ENCODE peak calls at places on chromosomes 12 and 14, in four cellular contexts. S is K562, I is GM12878, T is HepG2. N is an unnamed sample.
A peak's percentile ranks its signal among the peaks of the same experiment; 100 is the strongest.

GRCh38 chr14:60634153-60634552 is 15.1 kb downstream of the SIX1 start:
- DNase-seq in S (no peak), T (no peak), I (no peak), N (no peak)

GRCh38 chr12:27870939-27871338 is 90.9 kb upstream of the MANSC4 start:
- DNase-seq in T (no peak), S (no peak), I (no peak), N (no peak)

GRCh38 chr14:91503000-91503504 is 7.1 kb downstream of the PPP4R3A start:
- DNase-seq in S (no peak), T (no peak), I (no peak), N (no peak)

GRCh38 chr14:24275524-24276139 is 4.2 kb upstream of the RABGGTA start:
- DNase-seq in S (peak; percentile 28), T (peak; percentile 47), I (no peak), N (peak; percentile 57)

GRCh38 chr14:102171173-102172020 is 31.7 kb downstream of the WDR20 start:
- DNase-seq in T (no peak), S (no peak), I (no peak), N (no peak)

GRCh38 chr14:95483843-95484165 is 32.6 kb downstream of the SYNE3 start:
- DNase-seq in S (no peak), I (no peak), T (no peak), N (no peak)

GRCh38 chr12:7130791-7131501 is 775 bp downstream of the CLSTN3 start:
- DNase-seq in S (peak; percentile 35), T (no peak), I (no peak), N (peak; percentile 76)

GRCh38 chr12:90280564-90281058 is 572.0 kb upstream of the ATP2B1 start:
- DNase-seq in T (no peak), S (no peak), I (peak; percentile 52), N (no peak)

GRCh38 chr14:101916816-101917412 is 47.5 kb upstream of the DYNC1H1 start:
- DNase-seq in T (no peak), I (no peak), S (no peak), N (no peak)

GRCh38 chr12:21073822-21074460 is 57.1 kb upstream of the SLCO1B1 start:
- DNase-seq in T (no peak), S (no peak), I (no peak), N (no peak)

GRCh38 chr14:92939699-92940098 is 16.7 kb downstream of the CHGA start:
- DNase-seq in I (no peak), S (no peak), T (no peak), N (no peak)

GRCh38 chr12:2432856-2433255 is 361.9 kb upstream of the FKBP4 start:
- DNase-seq in T (no peak), I (no peak), S (no peak), N (no peak)

GRCh38 chr12:2431810-2432209 is 363.0 kb upstream of the FKBP4 start:
- DNase-seq in T (no peak), I (no peak), S (no peak), N (no peak)

DNA sequence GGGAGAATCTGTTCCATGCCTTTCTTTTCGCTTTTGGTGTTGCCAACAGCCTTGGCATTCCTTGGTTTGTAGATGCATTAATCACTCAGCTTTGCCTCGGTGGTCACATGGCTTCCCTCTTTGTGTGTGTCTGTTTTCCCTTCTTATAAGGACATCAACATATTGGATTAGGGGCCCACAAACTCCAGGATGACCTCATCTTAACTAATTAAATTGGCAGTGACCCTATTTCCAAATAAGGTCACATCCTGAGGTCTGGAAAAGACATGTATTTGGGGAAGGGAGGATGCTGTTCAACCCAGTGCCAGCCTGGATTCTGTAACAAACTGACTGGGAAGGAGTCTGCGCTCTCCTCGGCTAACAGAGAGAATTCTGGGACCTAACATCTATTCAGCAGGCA is 365.7 kb upstream of the FKBP4 start:
- DNase-seq in S (no peak), I (no peak), T (no peak), N (no peak)
- TF ChIP-seq ESRRA in S (no peak), I (no peak), T (no peak), N (no peak)

GRCh38 chr12:104351023-104351983 is 47.8 kb downstream of the EID3 start:
- DNase-seq in T (no peak), I (no peak), S (no peak), N (no peak)

GRCh38 chr12:104348283-104348993 is 44.9 kb downstream of the EID3 start:
- DNase-seq in T (no peak), S (no peak), I (no peak), N (no peak)

GRCh38 chr12:104348994-104349494 is 45.5 kb downstream of the EID3 start:
- DNase-seq in T (no peak), I (no peak), S (no peak), N (no peak)

GRCh38 chr12:104352106-104352713 is 48.7 kb downstream of the EID3 start:
- DNase-seq in S (no peak), T (no peak), I (no peak), N (no peak)

GRCh38 chr12:104350211-104350908 is 46.8 kb downstream of the EID3 start:
- DNase-seq in S (no peak), T (no peak), I (no peak), N (no peak)
- TF ChIP-seq SP1 in S (no peak), T (no peak), I (no peak), N (no peak)

DNA sequence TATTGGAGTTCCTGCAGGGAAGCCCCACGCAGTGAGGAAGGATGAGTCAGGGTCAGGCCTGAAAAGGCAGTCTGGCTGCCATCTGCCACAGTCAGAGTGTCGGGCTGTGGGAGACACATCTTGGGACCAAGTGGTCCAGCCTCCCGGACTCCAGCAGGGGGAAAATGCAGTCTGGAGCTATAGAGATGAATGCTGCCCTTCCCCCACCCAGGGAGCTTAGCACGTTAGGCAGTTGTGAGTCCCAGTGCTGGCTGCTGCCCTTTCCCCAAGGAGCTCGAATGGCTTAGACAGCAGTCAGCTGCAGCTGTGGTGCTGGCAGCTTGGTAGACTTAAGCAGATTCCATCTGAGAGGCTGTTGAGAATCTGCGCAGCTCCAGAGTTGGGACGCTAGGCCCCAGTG is 8.2 kb upstream of the NTS start:
- DNase-seq in I (no peak), S (no peak), T (no peak), N (no peak)
- TF ChIP-seq ESRRA in I (no peak), S (no peak), T (no peak), N (no peak)

GRCh38 chr14:55101698-55102097 is 27.4 kb upstream of the LGALS3 start:
- DNase-seq in I (no peak), S (no peak), T (no peak), N (no peak)

GRCh38 chr14:55103005-55103640 is 25.9 kb upstream of the LGALS3 start:
- DNase-seq in S (peak; percentile 78), T (peak; percentile 95), I (peak; percentile 95), N (peak; percentile 77)

GRCh38 chr14:55105991-55106390 is 23.1 kb upstream of the LGALS3 start:
- DNase-seq in S (no peak), I (no peak), T (no peak), N (no peak)

GRCh38 chr14:55102141-55102547 is 26.9 kb upstream of the LGALS3 start:
- DNase-seq in S (no peak), I (peak; percentile 99), T (peak; percentile 54), N (no peak)

DNA sequence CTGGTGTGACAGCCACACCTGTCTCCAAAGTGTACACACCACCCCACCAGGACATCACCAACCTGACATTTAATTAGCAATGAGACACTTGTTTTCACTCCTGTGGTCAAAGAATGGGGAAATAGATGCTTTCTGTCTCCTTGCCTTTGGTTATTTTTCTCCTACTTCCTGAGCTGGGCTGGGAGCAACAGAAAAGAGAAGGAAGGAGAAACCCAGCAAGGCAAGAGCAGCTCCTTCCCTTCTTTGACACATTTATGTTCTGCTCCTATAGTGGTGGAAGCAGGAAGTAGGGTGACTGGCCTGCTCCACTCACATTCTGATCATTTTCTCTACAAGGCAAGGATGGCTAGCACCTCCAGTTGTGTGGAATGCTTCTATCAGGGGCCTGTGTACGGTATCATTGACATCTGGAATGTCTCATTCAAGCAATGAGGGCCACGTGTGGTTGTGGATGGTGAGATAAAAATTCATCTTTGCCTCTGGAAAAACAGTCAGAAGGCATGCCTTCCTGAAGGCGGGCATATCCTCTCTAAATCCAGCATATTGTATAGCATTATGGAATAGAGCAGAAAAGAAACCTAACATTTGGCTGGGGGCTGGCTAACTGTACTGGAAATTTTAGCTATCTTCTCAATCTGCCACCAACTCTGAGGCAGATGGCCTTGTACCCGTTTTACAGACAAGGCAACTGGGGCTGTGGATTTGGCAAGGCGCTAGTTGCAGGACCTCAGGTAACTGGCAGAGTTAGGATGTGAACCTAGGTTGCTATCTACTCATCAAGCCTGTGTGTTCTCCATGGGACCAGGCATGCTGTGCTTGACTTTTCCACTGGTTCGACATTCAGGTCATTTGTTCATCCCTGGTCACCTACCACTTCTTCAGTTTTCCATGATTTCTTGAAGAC is 24.7 kb upstream of the LGALS3 start:
- DNase-seq in T (no peak), I (no peak), S (no peak), N (no peak)
- TF ChIP-seq SP1 in T (no peak), I (no peak), S (no peak), N (no peak)

GRCh38 chr14:51400142-51400541 is 160.1 kb downstream of the TMX1 start:
- DNase-seq in I (no peak), T (no peak), S (no peak), N (no peak)

GRCh38 chr14:51396222-51396815 is 156.3 kb downstream of the TMX1 start:
- DNase-seq in I (no peak), T (no peak), S (no peak), N (no peak)

GRCh38 chr14:51401756-51402155 is 161.7 kb downstream of the TMX1 start:
- DNase-seq in T (no peak), I (no peak), S (no peak), N (no peak)

GRCh38 chr14:51401272-51401671 is 161.2 kb downstream of the TMX1 start:
- DNase-seq in S (no peak), I (no peak), T (no peak), N (no peak)

GRCh38 chr14:51398898-51399297 is 158.9 kb downstream of the TMX1 start:
- DNase-seq in I (no peak), S (no peak), T (no peak), N (no peak)
- TF ChIP-seq ESRRA in I (no peak), S (no peak), T (no peak), N (no peak)

GRCh38 chr12:58081488-58081887 is 140.1 kb downstream of the ATP23 start:
- DNase-seq in I (no peak), T (no peak), S (no peak), N (no peak)
- TF ChIP-seq SP1 in I (no peak), T (no peak), S (no peak), N (no peak)

DNA sequence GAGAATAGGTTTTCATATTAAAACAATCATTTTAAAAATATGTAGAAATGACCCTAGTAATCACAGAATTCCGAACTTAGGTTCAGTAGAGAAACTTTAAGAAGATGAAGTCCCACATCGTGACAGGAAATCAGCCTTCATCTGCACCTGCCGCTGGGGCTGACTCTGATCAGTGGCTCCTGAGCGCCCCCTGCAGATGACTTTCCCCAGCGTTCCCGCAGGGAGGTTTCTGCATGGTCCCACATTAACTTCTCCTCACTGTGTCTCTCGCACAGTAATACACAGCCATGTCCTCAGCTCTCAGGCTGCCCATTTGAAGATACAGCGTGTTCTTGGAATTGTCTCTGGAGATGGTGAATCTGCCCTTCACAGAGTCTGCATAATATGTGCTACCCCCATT is 1131.1 kb downstream of the TMEM121 start:
- DNase-seq in I (no peak), T (no peak), S (no peak), N (no peak)
- TF ChIP-seq ESRRA in I (no peak), T (no peak), S (no peak), N (no peak)

DNA sequence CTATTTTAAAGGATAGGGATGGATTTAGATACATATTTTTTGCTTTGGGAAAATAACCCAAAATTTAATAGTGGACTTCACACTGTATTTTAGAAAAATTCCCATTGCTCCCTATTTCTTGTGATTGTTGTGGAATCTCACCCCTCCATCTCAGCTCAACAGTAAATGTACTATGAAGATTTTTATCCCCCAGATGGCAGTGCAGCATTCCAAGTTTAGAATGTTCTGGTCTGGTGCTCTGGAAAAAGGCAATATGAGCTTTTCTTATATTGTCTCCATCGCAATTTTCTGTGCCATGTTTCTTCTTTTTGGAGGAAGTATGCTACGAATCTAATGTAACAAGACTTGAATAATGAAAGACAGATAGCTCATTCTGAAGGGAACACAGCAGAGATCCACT is 471.7 kb upstream of the SYT1 start:
- DNase-seq in I (no peak), S (no peak), T (no peak), N (no peak)
- TF ChIP-seq SP1 in I (no peak), S (no peak), T (no peak), N (no peak)